ENCODE peak calls at places on chromosomes 7 and 10, in ten cellular contexts. F, J, Z, L, V, O, B, U, S and Q are unnamed samples.

GRCh38 chr7:22576941-22577927 is 77.2 kb upstream of the STEAP1B start:
- DNase-seq in B (no peak), L (no peak), Z (no peak), O (no peak), V (peak), U (no peak), S (no peak), J (no peak), F (no peak), Q (no peak)

GRCh38 chr10:79116801-79117723 is 48.3 kb downstream of the ZMIZ1 start:
- DNase-seq in S (no peak), O (no peak), Z (no peak), B (no peak), U (peak), V (no peak), L (no peak), J (peak), F (no peak), Q (no peak)

GRCh38 chr10:42938351-42938750 is 138.5 kb upstream of the RET start:
- DNase-seq in U (no peak), J (no peak), L (no peak), S (no peak), Z (no peak), V (no peak), F (no peak), O (no peak), B (no peak), Q (no peak)

GRCh38 chr10:84543948-84544347 is 215.6 kb downstream of the CCSER2 start:
- DNase-seq in B (no peak), J (no peak), F (no peak), O (no peak), V (no peak), S (no peak), Z (no peak), L (no peak), U (no peak), Q (no peak)

GRCh38 chr10:523925-524324 is 165.5 kb downstream of the DIP2C start:
- DNase-seq in L (no peak), V (no peak), Z (no peak), F (no peak), B (no peak), U (no peak), O (no peak), S (no peak), J (no peak), Q (no peak)

GRCh38 chr10:88557246-88557645 is 25.9 kb downstream of the RNLS start:
- DNase-seq in J (no peak), V (no peak), O (no peak), L (no peak), Z (no peak), F (no peak), U (no peak), B (no peak), S (no peak), Q (no peak)

GRCh38 chr10:43252785-43253341 is 14.0 kb downstream of the RASGEF1A start:
- DNase-seq in V (peak), F (no peak), U (no peak), J (peak), B (no peak), Z (no peak), S (no peak), L (no peak), O (no peak), Q (no peak)

GRCh38 chr10:119849031-119849789 is 23.4 kb downstream of the MCMBP start:
- DNase-seq in V (no peak), S (no peak), F (no peak), U (no peak), L (no peak), Z (no peak), O (no peak), B (no peak), J (no peak), Q (no peak)

GRCh38 chr7:86469680-86470295 is 173.9 kb upstream of the GRM3 start:
- DNase-seq in Z (peak), B (no peak), S (peak), V (peak), J (no peak), O (no peak), L (no peak), F (peak), U (peak), Q (peak)

GRCh38 chr10:62046522-62047239 is 145.2 kb downstream of the ARID5B start:
- DNase-seq in F (no peak), L (no peak), U (no peak), Z (peak), O (no peak), S (no peak), B (no peak), J (no peak), V (no peak), Q (no peak)